ENCODE peak calls at places on chromosomes 5 and 9, in six cellular contexts. One of them, this sample, is unnamed.

GRCh38 chr5:78361226-78361993 is 993 bp downstream of the SCAMP1 start:
- DNase-seq in cardiac muscle cell: peak
- DNase-seq in AG04450: no peak
- DNase-seq in endodermal cell: peak
- DNase-seq in psoas muscle: no peak
- DNase-seq in RWPE2: no peak
- DNase-seq in this sample: no peak

GRCh38 chr9:73753171-73753570 is 601.5 kb downstream of the ANXA1 start:
- DNase-seq in AG04450: no peak
- DNase-seq in psoas muscle: no peak
- DNase-seq in cardiac muscle cell: no peak
- DNase-seq in endodermal cell: no peak
- DNase-seq in RWPE2: no peak
- DNase-seq in this sample: no peak

GRCh38 chr9:4923580-4924544 is 61.2 kb upstream of the JAK2 start:
- DNase-seq in AG04450: no peak
- DNase-seq in RWPE2: no peak
- DNase-seq in psoas muscle: no peak
- DNase-seq in endodermal cell: no peak
- DNase-seq in cardiac muscle cell: peak
- DNase-seq in this sample: no peak

GRCh38 chr5:134784946-134785620 is 26.5 kb downstream of the DDX46 start:
- DNase-seq in RWPE2: no peak
- DNase-seq in psoas muscle: no peak
- DNase-seq in cardiac muscle cell: no peak
- DNase-seq in endodermal cell: no peak
- DNase-seq in AG04450: no peak
- DNase-seq in this sample: no peak

GRCh38 chr9:31119882-31120481 is 1264.5 kb upstream of the ACO1 start:
- DNase-seq in endodermal cell: peak
- DNase-seq in AG04450: no peak
- DNase-seq in cardiac muscle cell: peak
- DNase-seq in psoas muscle: no peak
- DNase-seq in RWPE2: no peak
- DNase-seq in this sample: no peak

GRCh38 chr5:98933446-98934072 is 4.8 kb upstream of the CHD1 start:
- DNase-seq in AG04450: no peak
- DNase-seq in psoas muscle: no peak
- DNase-seq in RWPE2: no peak
- DNase-seq in endodermal cell: no peak
- DNase-seq in cardiac muscle cell: no peak
- DNase-seq in this sample: no peak

GRCh38 chr5:132072508-132072907 is 1.1 kb upstream of the CSF2 start:
- DNase-seq in cardiac muscle cell: no peak
- DNase-seq in AG04450: no peak
- DNase-seq in psoas muscle: no peak
- DNase-seq in RWPE2: no peak
- DNase-seq in endodermal cell: no peak
- DNase-seq in this sample: no peak

GRCh38 chr9:36486454-36486932 is 86.2 kb upstream of the MELK start:
- DNase-seq in psoas muscle: no peak
- DNase-seq in endodermal cell: no peak
- DNase-seq in RWPE2: no peak
- DNase-seq in AG04450: no peak
- DNase-seq in cardiac muscle cell: no peak
- DNase-seq in this sample: no peak

GRCh38 chr5:59713488-59713844 is 180.1 kb downstream of the PDE4D start:
- DNase-seq in cardiac muscle cell: no peak
- DNase-seq in RWPE2: no peak
- DNase-seq in psoas muscle: no peak
- DNase-seq in endodermal cell: no peak
- DNase-seq in AG04450: no peak
- DNase-seq in this sample: no peak

GRCh38 chr9:121577201-121577600 is 74.2 kb upstream of the DAB2IP start:
- DNase-seq in endodermal cell: peak
- DNase-seq in RWPE2: no peak
- DNase-seq in AG04450: no peak
- DNase-seq in psoas muscle: no peak
- DNase-seq in cardiac muscle cell: no peak
- DNase-seq in this sample: peak

GRCh38 chr9:132409828-132410528 is at the start of gene CFAP77:
- DNase-seq in psoas muscle: peak
- DNase-seq in AG04450: peak
- DNase-seq in endodermal cell: peak
- DNase-seq in cardiac muscle cell: peak
- DNase-seq in RWPE2: no peak
- DNase-seq in this sample: no peak

GRCh38 chr5:135493406-135494180 is 41.4 kb upstream of the TIFAB start:
- DNase-seq in AG04450: peak
- DNase-seq in RWPE2: peak
- DNase-seq in cardiac muscle cell: peak
- DNase-seq in psoas muscle: no peak
- DNase-seq in endodermal cell: no peak
- DNase-seq in this sample: no peak

GRCh38 chr5:134024811-134025210 is 20.0 kb upstream of the VDAC1 start:
- DNase-seq in psoas muscle: no peak
- DNase-seq in endodermal cell: peak
- DNase-seq in AG04450: no peak
- DNase-seq in cardiac muscle cell: no peak
- DNase-seq in RWPE2: no peak
- DNase-seq in this sample: no peak

GRCh38 chr9:134222018-134222573 is 57.7 kb upstream of the RNU6ATAC start:
- DNase-seq in AG04450: no peak
- DNase-seq in RWPE2: no peak
- DNase-seq in endodermal cell: no peak
- DNase-seq in psoas muscle: peak
- DNase-seq in cardiac muscle cell: no peak
- DNase-seq in this sample: no peak

GRCh38 chr5:123367739-123368138 is 55.5 kb downstream of the CEP120 start:
- DNase-seq in endodermal cell: no peak
- DNase-seq in RWPE2: no peak
- DNase-seq in psoas muscle: no peak
- DNase-seq in AG04450: no peak
- DNase-seq in cardiac muscle cell: peak
- DNase-seq in this sample: no peak

GRCh38 chr5:30197662-30198061 is 995.8 kb upstream of the CDH6 start:
- DNase-seq in endodermal cell: no peak
- DNase-seq in AG04450: no peak
- DNase-seq in psoas muscle: no peak
- DNase-seq in RWPE2: no peak
- DNase-seq in cardiac muscle cell: no peak
- DNase-seq in this sample: no peak

GRCh38 chr5:65329266-65329665 is 152.5 kb downstream of the ADAMTS6 start:
- DNase-seq in psoas muscle: no peak
- DNase-seq in AG04450: no peak
- DNase-seq in endodermal cell: no peak
- DNase-seq in RWPE2: no peak
- DNase-seq in cardiac muscle cell: peak
- DNase-seq in this sample: no peak

GRCh38 chr9:15873573-15874177 is 320.8 kb downstream of the CCDC171 start:
- DNase-seq in psoas muscle: no peak
- DNase-seq in RWPE2: no peak
- DNase-seq in cardiac muscle cell: peak
- DNase-seq in endodermal cell: no peak
- DNase-seq in AG04450: peak
- DNase-seq in this sample: no peak

GRCh38 chr9:85964526-85964925 is 23.6 kb downstream of the NAA35 start:
- DNase-seq in cardiac muscle cell: no peak
- DNase-seq in RWPE2: no peak
- DNase-seq in psoas muscle: no peak
- DNase-seq in endodermal cell: no peak
- DNase-seq in AG04450: no peak
- DNase-seq in this sample: no peak

GRCh38 chr5:158492850-158493249 is 606.9 kb downstream of the EBF1 start:
- DNase-seq in psoas muscle: no peak
- DNase-seq in endodermal cell: no peak
- DNase-seq in AG04450: no peak
- DNase-seq in RWPE2: no peak
- DNase-seq in cardiac muscle cell: peak
- DNase-seq in this sample: no peak

GRCh38 chr5:6820851-6821479 is 107.7 kb downstream of the TENT4A start:
- DNase-seq in psoas muscle: no peak
- DNase-seq in RWPE2: no peak
- DNase-seq in cardiac muscle cell: peak
- DNase-seq in endodermal cell: peak
- DNase-seq in AG04450: no peak
- DNase-seq in this sample: no peak

DNA sequence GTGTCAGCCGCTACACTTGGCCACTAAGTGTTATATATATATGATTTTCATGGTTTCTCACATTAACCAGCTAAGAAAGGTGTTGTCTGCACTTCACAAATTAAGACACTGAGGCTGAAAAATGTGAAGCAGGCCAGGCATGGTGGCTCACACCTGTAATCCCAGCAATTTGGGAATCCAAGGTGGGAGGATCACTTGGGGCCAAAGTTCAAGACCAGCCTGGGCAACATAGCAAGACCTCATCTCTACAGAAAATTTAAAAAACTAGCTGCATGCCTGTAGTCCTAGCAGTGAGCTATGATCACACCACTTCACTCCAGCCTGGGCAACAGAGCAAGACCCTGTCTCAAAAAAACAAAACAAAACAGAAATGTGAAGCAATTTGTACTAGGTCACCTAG is 1.8 kb downstream of the COQ4 start:
- DNase-seq in RWPE2: no peak
- DNase-seq in endodermal cell: no peak
- DNase-seq in cardiac muscle cell: no peak
- DNase-seq in AG04450: no peak
- DNase-seq in psoas muscle: no peak
- DNase-seq in this sample: no peak
- H3K4me3 ChIP-seq in RWPE2: no peak
- H3K4me3 ChIP-seq in endodermal cell: no peak
- H3K4me3 ChIP-seq in cardiac muscle cell: no peak
- H3K4me3 ChIP-seq in AG04450: no peak
- H3K4me3 ChIP-seq in psoas muscle: peak
- H3K4me3 ChIP-seq in this sample: no peak

GRCh38 chr5:128695791-128696520 is 157.9 kb upstream of the FBN2 start:
- DNase-seq in RWPE2: no peak
- DNase-seq in AG04450: no peak
- DNase-seq in psoas muscle: no peak
- DNase-seq in cardiac muscle cell: no peak
- DNase-seq in endodermal cell: peak
- DNase-seq in this sample: no peak
- TF ChIP-seq CTCF in RWPE2: peak
- TF ChIP-seq CTCF in AG04450: peak
- TF ChIP-seq CTCF in psoas muscle: no peak
- TF ChIP-seq CTCF in cardiac muscle cell: peak
- TF ChIP-seq CTCF in endodermal cell: peak
- TF ChIP-seq CTCF in this sample: peak

DNA sequence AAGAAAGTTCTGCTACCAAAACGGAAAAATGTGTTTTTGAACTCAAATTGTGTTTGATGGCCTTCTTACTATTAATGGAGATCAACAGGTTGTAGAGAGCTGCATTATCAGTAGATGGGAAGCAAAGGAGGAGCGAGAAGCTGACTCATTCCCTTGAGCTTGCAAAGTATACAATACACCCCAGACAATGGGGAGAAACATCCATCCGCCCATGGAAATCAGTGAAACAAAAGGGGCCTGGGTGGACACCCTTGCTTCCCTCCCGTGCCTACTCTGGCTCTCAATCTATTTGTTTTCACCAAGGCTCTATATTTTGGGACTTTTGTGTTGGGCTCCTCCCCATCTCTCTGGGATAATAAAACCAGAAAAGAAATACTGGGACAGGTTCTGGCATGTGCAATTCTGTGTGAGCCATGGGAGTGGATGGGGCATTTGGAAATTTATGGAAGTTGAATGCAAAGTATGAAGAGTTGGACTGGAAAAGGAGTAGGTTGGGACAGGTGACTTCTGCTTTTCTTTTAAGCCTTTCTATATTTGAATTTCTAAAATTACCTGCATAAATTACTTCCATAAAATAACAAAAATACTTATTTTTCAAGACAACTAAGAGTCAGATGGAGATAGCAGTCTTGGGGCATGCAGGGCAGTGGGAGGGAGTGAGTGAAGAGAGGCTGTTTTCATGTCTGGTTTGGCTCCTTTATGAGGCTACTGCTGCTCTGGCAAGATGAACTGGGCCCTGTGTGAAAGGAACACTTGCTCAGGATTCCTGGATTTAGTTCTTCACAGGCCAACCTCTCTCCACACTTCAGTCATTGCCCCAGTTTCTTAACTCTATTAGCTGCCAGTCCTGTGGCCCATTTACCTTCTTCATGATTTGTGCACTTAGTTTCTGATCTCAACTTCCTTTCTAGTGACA is 76.5 kb upstream of the ZFAND5 start:
- DNase-seq in AG04450: no peak
- DNase-seq in endodermal cell: no peak
- DNase-seq in RWPE2: no peak
- DNase-seq in cardiac muscle cell: no peak
- DNase-seq in psoas muscle: no peak
- DNase-seq in this sample: no peak
- H3K27ac ChIP-seq in AG04450: peak
- H3K27ac ChIP-seq in endodermal cell: no peak
- H3K27ac ChIP-seq in RWPE2: peak
- H3K27ac ChIP-seq in cardiac muscle cell: no peak
- H3K27ac ChIP-seq in psoas muscle: no peak
- H3K27ac ChIP-seq in this sample: no peak

GRCh38 chr9:32385885-32386283 is 1.4 kb downstream of the ACO1 start:
- DNase-seq in endodermal cell: no peak
- DNase-seq in cardiac muscle cell: no peak
- DNase-seq in psoas muscle: no peak
- DNase-seq in RWPE2: no peak
- DNase-seq in AG04450: no peak
- DNase-seq in this sample: no peak
- H3K4me3 ChIP-seq in endodermal cell: peak
- H3K4me3 ChIP-seq in cardiac muscle cell: no peak
- H3K4me3 ChIP-seq in psoas muscle: no peak
- H3K4me3 ChIP-seq in RWPE2: no peak
- H3K4me3 ChIP-seq in AG04450: peak
- H3K4me3 ChIP-seq in this sample: peak

DNA sequence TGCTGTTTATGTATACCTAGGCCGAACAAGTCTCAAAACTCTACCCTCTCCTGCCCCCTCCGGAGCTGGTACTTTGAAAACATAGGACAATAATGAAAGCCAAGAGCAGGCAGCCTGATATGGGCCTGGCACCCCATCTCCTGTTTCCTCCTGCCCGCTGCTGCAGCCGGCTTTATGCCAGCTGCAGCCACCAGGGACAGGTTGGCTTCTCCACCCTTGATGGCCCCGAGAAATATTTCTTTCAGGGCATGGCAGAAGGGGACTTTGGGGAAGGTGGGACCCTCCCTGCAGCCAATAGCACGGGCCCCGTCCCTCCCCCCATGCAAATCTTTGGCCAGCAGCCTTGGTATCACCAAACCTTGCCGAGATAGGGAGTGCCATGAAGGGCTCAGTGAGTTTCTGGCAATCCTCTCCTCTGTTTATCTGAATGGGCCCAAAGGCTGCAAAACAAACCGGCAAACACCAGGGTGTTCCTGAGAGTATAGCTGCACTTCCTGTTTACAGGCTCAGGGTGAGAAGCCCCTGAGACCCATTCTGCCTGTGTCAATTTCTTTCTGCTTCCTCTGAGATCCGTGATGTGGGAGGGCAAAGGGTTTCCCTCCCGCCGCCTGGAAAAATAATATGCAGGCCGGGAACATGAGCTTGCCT is 73.4 kb upstream of the BOD1 start:
- DNase-seq in endodermal cell: peak
- DNase-seq in psoas muscle: peak
- DNase-seq in RWPE2: no peak
- DNase-seq in AG04450: no peak
- DNase-seq in cardiac muscle cell: peak
- DNase-seq in this sample: no peak
- TF ChIP-seq CTCF in endodermal cell: peak
- TF ChIP-seq CTCF in psoas muscle: peak
- TF ChIP-seq CTCF in RWPE2: no peak
- TF ChIP-seq CTCF in AG04450: no peak
- TF ChIP-seq CTCF in cardiac muscle cell: no peak
- TF ChIP-seq CTCF in this sample: no peak